ENCODE peak calls at places on chromosomes 5 and 9, in six cellular contexts. X is IMR-90, F is ovary, V is transverse colon, N is fibroblast of lung, D is GM12878. U is an unnamed sample. For H3K4me1, the result is how much of the 10 kb centered on the place peaks cover.

GRCh38 chr5:32559411-32559810 is 25.9 kb upstream of the SUB1 start:
- DNase-seq in X (no peak), F (no peak), V (no peak), N (no peak), D (no peak), U (no peak)

GRCh38 chr5:125311743-125312142 is 565.3 kb upstream of the ZNF608 start:
- DNase-seq in X (peak), F (no peak), V (no peak), N (peak), D (no peak), U (no peak)

GRCh38 chr5:5025774-5026406 is 114.2 kb upstream of the ADAMTS16 start:
- DNase-seq in X (no peak), F (no peak), V (no peak), N (no peak), D (no peak), U (no peak)

GRCh38 chr9:107155244-107155817 is 127.7 kb upstream of the RAD23B start:
- DNase-seq in X (no peak), F (no peak), V (no peak), N (no peak), D (no peak), U (no peak)

GRCh38 chr9:2199999-2200796 is 185.1 kb downstream of the SMARCA2 start:
- DNase-seq in X (no peak), F (no peak), V (no peak), N (no peak), D (no peak), U (no peak)

GRCh38 chr5:146048994-146049703 is 56.2 kb downstream of the PLAC8L1 start:
- DNase-seq in X (peak), F (peak), V (peak), N (peak), D (no peak), U (peak)

GRCh38 chr5:125972706-125973105 is 450.5 kb upstream of the GRAMD2B start:
- DNase-seq in X (no peak), F (no peak), V (no peak), N (peak), D (no peak), U (no peak)

GRCh38 chr9:35757527-35758275 is 3.6 kb upstream of the MSMP start:
- DNase-seq in X (no peak), F (no peak), V (no peak), N (no peak), D (no peak), U (no peak)

GRCh38 chr9:125910286-125910685 is 163.1 kb downstream of the PBX3 start:
- DNase-seq in X (no peak), F (no peak), V (no peak), N (no peak), D (no peak), U (no peak)

GRCh38 chr5:54234304-54234938 is 76.0 kb downstream of the ARL15 start:
- DNase-seq in X (peak), F (no peak), V (no peak), N (peak), D (no peak), U (no peak)

GRCh38 chr9:120412425-120412951 is 167.5 kb downstream of the CDK5RAP2 start:
- DNase-seq in X (peak), F (no peak), V (no peak), N (peak), D (no peak), U (no peak)

GRCh38 chr5:68172314-68172713 is 43.2 kb upstream of the PIK3R1 start:
- DNase-seq in X (no peak), F (peak), V (no peak), N (no peak), D (no peak), U (peak)

GRCh38 chr9:4585135-4585534 is 77.0 kb upstream of the PLPP6 start:
- DNase-seq in X (no peak), F (no peak), V (no peak), N (no peak), D (no peak), U (no peak)

GRCh38 chr5:41788800-41789395 is 81.3 kb downstream of the OXCT1 start:
- DNase-seq in X (peak), F (no peak), V (no peak), N (peak), D (no peak), U (no peak)

GRCh38 chr9:76116913-76117312 is 226.4 kb downstream of the PCSK5 start:
- DNase-seq in X (no peak), F (no peak), V (no peak), N (peak), D (no peak), U (no peak)

GRCh38 chr9:134193912-134194535 is 29.7 kb upstream of the RNU6ATAC start:
- DNase-seq in X (no peak), F (no peak), V (no peak), N (no peak), D (no peak), U (no peak)

GRCh38 chr9:27297050-27297449 is at the start of gene EQTN:
- DNase-seq in X (no peak), F (no peak), V (no peak), N (no peak), D (no peak), U (no peak)

GRCh38 chr9:13396418-13396817 is 116.9 kb upstream of the MPDZ start:
- DNase-seq in X (no peak), F (no peak), V (no peak), N (no peak), D (no peak), U (no peak)

GRCh38 chr5:1219098-1219767 is 5.9 kb upstream of the SLC6A18 start:
- DNase-seq in X (no peak), F (no peak), V (no peak), N (no peak), D (no peak), U (no peak)

GRCh38 chr5:109689740-109690455 is at the start of gene MAN2A1:
- DNase-seq in X (peak), F (peak), V (peak), N (peak), D (no peak), U (peak)

GRCh38 chr5:128706269-128706668 is 168.2 kb upstream of the FBN2 start:
- DNase-seq in X (no peak), F (no peak), V (no peak), N (no peak), D (no peak), U (no peak)

GRCh38 chr5:434443-435146 is 8.4 kb upstream of the EXOC3 start:
- DNase-seq in X (no peak), F (no peak), V (no peak), N (no peak), D (no peak), U (no peak)

GRCh38 chr9:136949239-136949816 is 2.7 kb upstream of the LCN12 start:
- DNase-seq in X (no peak), F (no peak), V (no peak), N (no peak), D (no peak), U (peak)

GRCh38 chr5:112757468-112758208 is 20.0 kb downstream of the APC start:
- DNase-seq in X (peak), F (no peak), V (no peak), N (peak), D (peak), U (no peak)

GRCh38 chr9:70479880-70480291 is 65.4 kb upstream of the KLF9 start:
- DNase-seq in X (peak), F (peak), V (peak), N (peak), D (no peak), U (no peak)

GRCh38 chr9:70480405-70480980 is 66.0 kb upstream of the KLF9 start:
- DNase-seq in X (peak), F (peak), V (peak), N (peak), D (no peak), U (peak)

GRCh38 chr9:70478963-70479641 is 64.6 kb upstream of the KLF9 start:
- DNase-seq in X (peak), F (peak), V (peak), N (peak), D (no peak), U (no peak)

GRCh38 chr9:70477146-70477745 is 62.8 kb upstream of the KLF9 start:
- DNase-seq in X (peak), F (no peak), V (no peak), N (peak), D (no peak), U (no peak)

GRCh38 chr9:70477907-70478480 is 63.5 kb upstream of the KLF9 start:
- DNase-seq in X (peak), F (no peak), V (no peak), N (no peak), D (no peak), U (no peak)
- H3K4me1 ChIP-seq in X (under half), F (under half), V (half or more), N (under half), D (under half), U (half or more)

GRCh38 chr5:172641359-172642045 is 439 bp downstream of the NEURL1B start:
- DNase-seq in X (no peak), F (peak), V (no peak), N (no peak), D (no peak), U (no peak)
- H3K4me1 ChIP-seq in X (under half), F (under half), V (half or more), N (under half), D (under half), U (half or more)

GRCh38 chr5:150469718-150470470 is 20.4 kb upstream of the RPS14 start:
- DNase-seq in X (peak), F (no peak), V (no peak), N (peak), D (no peak), U (no peak)

GRCh38 chr5:150479416-150479815 is 28.5 kb upstream of the NDST1 start:
- DNase-seq in X (no peak), F (no peak), V (no peak), N (no peak), D (no peak), U (no peak)

GRCh38 chr5:150468206-150468605 is 18.7 kb upstream of the RPS14 start:
- DNase-seq in X (no peak), F (no peak), V (no peak), N (no peak), D (no peak), U (no peak)

DNA sequence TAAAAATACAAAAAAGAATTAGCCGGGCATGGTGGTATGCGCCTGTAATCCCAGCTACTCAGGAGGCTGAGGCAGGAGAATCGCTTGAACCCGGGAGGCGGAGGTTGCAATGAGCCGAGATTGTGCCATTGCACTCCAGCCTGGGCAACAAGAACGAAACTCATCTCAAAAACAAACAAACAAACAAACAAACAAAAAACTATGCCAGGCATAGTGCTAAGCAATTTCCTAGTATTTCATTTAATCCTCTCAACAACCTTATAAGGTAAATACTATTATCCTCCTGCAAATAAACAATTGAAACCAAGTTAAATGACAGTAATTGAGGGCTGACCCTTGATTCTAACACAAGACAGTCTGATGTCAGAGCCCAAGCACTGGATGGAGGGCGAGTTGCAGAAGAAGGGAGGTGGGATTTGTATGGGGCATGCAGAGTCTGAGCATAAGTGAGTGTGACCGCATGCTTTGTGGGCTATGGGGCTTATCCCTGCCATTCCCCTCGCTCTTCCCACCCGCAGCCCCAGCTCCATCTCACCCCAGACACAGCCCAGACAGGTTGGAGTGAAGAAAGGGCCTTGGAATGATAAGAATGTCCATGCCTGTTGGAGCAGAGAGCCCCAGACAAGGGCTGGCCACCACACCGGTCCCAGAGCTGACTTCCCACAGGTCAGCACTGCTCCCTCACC is 24.3 kb upstream of the RPS14 start:
- DNase-seq in X (peak), F (no peak), V (no peak), N (peak), D (no peak), U (no peak)
- H3K4me1 ChIP-seq in X (under half), F (under half), V (under half), N (under half), D (under half), U (under half)

GRCh38 chr5:169576181-169576598 is 7.4 kb upstream of the SPDL1 start:
- DNase-seq in X (peak), F (peak), V (no peak), N (peak), D (no peak), U (no peak)
- H3K4me1 ChIP-seq in X (under half), F (under half), V (under half), N (under half), D (under half), U (under half)

GRCh38 chr5:119336846-119337564 is 18.8 kb upstream of the TNFAIP8 start:
- DNase-seq in X (no peak), F (no peak), V (no peak), N (no peak), D (no peak), U (no peak)
- H3K4me1 ChIP-seq in X (under half), F (under half), V (under half), N (under half), D (under half), U (under half)

DNA sequence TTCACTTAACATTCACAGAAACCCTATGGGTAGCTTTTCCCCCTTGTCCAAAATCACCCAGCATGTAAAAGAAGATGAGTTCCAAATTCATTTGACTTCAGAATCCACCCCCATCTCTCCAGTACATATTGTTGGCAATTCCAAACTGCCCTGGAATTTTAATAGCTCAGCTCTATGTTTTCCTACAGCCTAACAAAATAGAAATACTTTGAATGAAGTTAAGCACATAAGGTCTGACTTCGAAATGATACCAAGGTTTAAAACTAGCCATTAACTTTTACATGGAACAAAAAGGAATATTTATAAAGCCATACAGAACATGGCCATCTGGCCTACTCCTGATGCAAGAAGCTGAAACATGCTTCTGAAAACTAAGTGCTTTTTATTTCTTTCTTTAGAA is 634.3 kb downstream of the PDE4D start:
- DNase-seq in X (no peak), F (no peak), V (no peak), N (no peak), D (no peak), U (no peak)
- H3K4me1 ChIP-seq in X (under half), F (under half), V (under half), N (under half), D (under half), U (under half)

GRCh38 chr9:117958726-117959125 is 254.5 kb downstream of the TLR4 start:
- DNase-seq in X (no peak), F (no peak), V (no peak), N (peak), D (no peak), U (no peak)
- H3K4me1 ChIP-seq in X (under half), F (under half), V (under half), N (under half), D (under half), U (under half)

DNA sequence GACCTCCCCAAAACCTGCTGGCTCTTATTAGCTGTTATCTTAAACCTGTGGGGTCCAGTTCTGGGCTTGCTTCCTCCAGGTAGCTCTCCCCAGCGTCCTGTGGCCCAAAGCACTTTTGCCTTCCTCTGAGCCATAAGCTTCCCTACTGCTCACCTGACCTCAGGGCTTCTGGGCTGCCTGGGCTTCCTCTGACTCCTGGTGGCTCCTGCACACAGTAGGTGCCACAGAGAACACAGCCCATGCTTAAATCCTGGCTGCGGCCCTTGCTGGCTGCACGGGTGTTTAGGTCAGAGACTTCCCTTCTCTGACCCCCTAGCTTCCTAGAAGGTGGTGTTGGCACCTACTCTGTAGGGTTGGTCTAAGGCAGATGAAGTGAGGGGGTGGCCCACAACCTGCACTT is 2.5 kb downstream of the RALGDS start:
- DNase-seq in X (no peak), F (no peak), V (no peak), N (no peak), D (no peak), U (peak)
- H3K4me1 ChIP-seq in X (under half), F (under half), V (under half), N (under half), D (half or more), U (half or more)